ENCODE peak calls at places on chromosomes 13 and 19, in nine cellular contexts. X is RPMI7951, E is heart left ventricle, C is hepatic stellate cell, B is amniotic epithelial cell, D is heart right ventricle, T is aorta, V is Panc1, Q is T-helper 9 cell. Z is an unnamed sample.

GRCh38 chr13:96958286-96958891 is 35.9 kb downstream of the OXGR1 start:
- DNase-seq in D (no peak), X (no peak), B (peak), C (peak), Q (no peak), T (no peak), E (no peak), V (no peak), Z (peak)

GRCh38 chr19:39568604-39569003 is 28.6 kb upstream of the EID2 start:
- DNase-seq in C (peak), T (no peak), Q (no peak), D (no peak), E (no peak), X (peak), B (peak), V (peak), Z (peak)

GRCh38 chr13:43300817-43301216 is 277.4 kb downstream of the DNAJC15 start:
- DNase-seq in D (no peak), E (no peak), T (no peak), B (peak), C (no peak), Q (no peak), V (no peak), X (no peak), Z (peak)

GRCh38 chr13:113074401-113074800 is 31.2 kb upstream of the F7 start:
- DNase-seq in Q (no peak), C (no peak), T (no peak), X (no peak), E (no peak), B (no peak), V (no peak), D (peak), Z (no peak)

GRCh38 chr13:50485979-50486935 is 357.2 kb downstream of the DLEU7 start:
- DNase-seq in D (no peak), T (no peak), Q (no peak), E (no peak), X (peak), V (no peak), C (peak), B (peak), Z (no peak)

GRCh38 chr19:3459322-3459881 is 20.9 kb downstream of the SMIM24 start:
- DNase-seq in D (peak), E (peak), X (peak), V (no peak), T (peak), B (peak), Q (no peak), C (peak), Z (peak)

GRCh38 chr13:107466326-107466725 is 749.0 kb downstream of the LIG4 start:
- DNase-seq in E (no peak), T (no peak), V (no peak), B (peak), X (peak), Q (no peak), D (no peak), C (no peak), Z (peak)

GRCh38 chr13:24271611-24272451 is 37.5 kb upstream of the C1QTNF9 start:
- DNase-seq in D (peak), Q (peak), C (peak), T (peak), V (no peak), B (peak), X (peak), E (peak), Z (peak)

GRCh38 chr13:101576452-101576851 is 124.0 kb downstream of the ITGBL1 start:
- DNase-seq in X (peak), V (no peak), B (peak), C (no peak), T (no peak), D (no peak), Q (no peak), E (no peak), Z (peak)

GRCh38 chr19:18007939-18008673 is at the start of gene ARRDC2:
- DNase-seq in X (peak), C (peak), T (peak), Q (peak), D (peak), E (peak), B (peak), V (no peak), Z (peak)

GRCh38 chr13:44382635-44383145 is 9.1 kb downstream of the SERP2 start:
- DNase-seq in T (no peak), V (no peak), Q (no peak), X (no peak), E (no peak), B (no peak), C (no peak), D (peak), Z (no peak)

GRCh38 chr13:25267715-25268114 is 19.6 kb downstream of the MTMR6 start:
- DNase-seq in C (no peak), V (no peak), X (no peak), Q (no peak), T (no peak), D (no peak), E (no peak), B (peak), Z (peak)

GRCh38 chr13:30861836-30862467 is 44.1 kb upstream of the MEDAG start:
- DNase-seq in B (no peak), T (no peak), Q (no peak), D (no peak), C (no peak), V (no peak), E (no peak), X (no peak), Z (no peak)

GRCh38 chr13:42011601-42012401 is 36.6 kb upstream of the DGKH start:
- DNase-seq in T (no peak), E (no peak), X (no peak), B (no peak), C (no peak), Q (no peak), V (no peak), D (peak), Z (no peak)

GRCh38 chr13:24631922-24632321 is 48.3 kb upstream of the ATP12A start:
- DNase-seq in B (no peak), E (no peak), D (no peak), X (no peak), T (no peak), V (no peak), C (no peak), Q (no peak), Z (no peak)

GRCh38 chr13:38905861-38906260 is 84.8 kb downstream of the STOML3 start:
- DNase-seq in D (no peak), V (no peak), X (no peak), B (no peak), T (no peak), Q (no peak), E (no peak), C (no peak), Z (no peak)

GRCh38 chr13:18959996-18960395 is 221.6 kb downstream of the TUBA3C start:
- DNase-seq in D (no peak), B (no peak), X (no peak), E (no peak), V (no peak), Q (no peak), C (no peak), T (no peak), Z (no peak)

GRCh38 chr13:99971576-99972189 is at the start of gene ZIC5:
- DNase-seq in B (no peak), D (no peak), X (no peak), E (no peak), Q (no peak), C (no peak), T (no peak), V (no peak), Z (no peak)

GRCh38 chr13:30158774-30159445 is 148.4 kb downstream of the KATNAL1 start:
- DNase-seq in X (peak), V (no peak), T (no peak), D (no peak), C (peak), B (peak), E (no peak), Q (no peak), Z (peak)

GRCh38 chr13:67119481-67119883 is 110.7 kb downstream of the PCDH9 start:
- DNase-seq in E (no peak), T (no peak), V (peak), C (peak), B (peak), Q (no peak), D (no peak), X (peak), Z (peak)

GRCh38 chr13:41061914-41062837 is 867 bp downstream of the WBP4 start:
- DNase-seq in X (peak), C (peak), Q (no peak), E (no peak), V (no peak), B (peak), D (no peak), T (no peak), Z (peak)

GRCh38 chr19:28242317-28242927 is 970.5 kb downstream of the UQCRFS1 start:
- DNase-seq in E (no peak), V (no peak), X (peak), Q (no peak), T (no peak), B (no peak), C (peak), D (no peak), Z (peak)

GRCh38 chr13:32894589-32895001 is 121.6 kb upstream of the KL start:
- DNase-seq in E (no peak), V (no peak), T (no peak), Q (no peak), X (peak), C (no peak), D (no peak), B (peak), Z (peak)

GRCh38 chr13:27446986-27447583 is 3.3 kb downstream of the MTIF3 start:
- DNase-seq in Q (no peak), D (no peak), X (no peak), V (no peak), B (no peak), T (no peak), C (no peak), E (no peak), Z (no peak)

GRCh38 chr19:843180-843835 is 2.5 kb downstream of the PRTN3 start:
- DNase-seq in V (no peak), B (no peak), D (peak), E (no peak), X (no peak), T (no peak), C (no peak), Q (no peak), Z (no peak)

GRCh38 chr13:99949657-99950413 is 21.7 kb downstream of the ZIC5 start:
- DNase-seq in C (no peak), B (no peak), D (no peak), T (no peak), Q (no peak), V (no peak), E (no peak), X (no peak), Z (no peak)

GRCh38 chr13:95367309-95367843 is 66.1 kb upstream of the ABCC4 start:
- DNase-seq in D (no peak), C (no peak), T (no peak), X (peak), E (no peak), B (no peak), V (no peak), Q (no peak), Z (no peak)

GRCh38 chr19:16594681-16595091 is 22.5 kb upstream of the SLC35E1 start:
- DNase-seq in T (no peak), B (no peak), C (no peak), D (no peak), X (no peak), E (no peak), V (no peak), Q (peak), Z (no peak)

GRCh38 chr19:310141-310651 is 19.0 kb upstream of the PLPP2 start:
- DNase-seq in Q (no peak), C (no peak), X (no peak), T (peak), B (peak), D (no peak), V (no peak), E (no peak), Z (peak)

GRCh38 chr19:50361290-50362029 is 4.0 kb downstream of the NAPSA start:
- DNase-seq in T (peak), C (no peak), E (no peak), D (no peak), B (no peak), Q (no peak), V (no peak), X (no peak), Z (no peak)

GRCh38 chr13:44413095-44413494 is 39.5 kb downstream of the SERP2 start:
- DNase-seq in D (no peak), C (no peak), Q (no peak), E (no peak), X (no peak), B (no peak), T (peak), V (no peak), Z (no peak)

GRCh38 chr13:50403311-50403710 is 388.1 kb downstream of the KCNRG start:
- DNase-seq in V (no peak), X (no peak), E (no peak), Q (no peak), B (no peak), T (no peak), C (no peak), D (no peak), Z (no peak)

GRCh38 chr19:13727798-13728197 is 36.5 kb upstream of the MRI1 start:
- DNase-seq in D (no peak), E (peak), B (peak), T (no peak), Q (no peak), C (no peak), V (no peak), X (no peak), Z (no peak)

GRCh38 chr19:825897-826640 is 1.6 kb upstream of the AZU1 start:
- DNase-seq in V (no peak), C (no peak), D (no peak), T (no peak), Q (no peak), E (no peak), B (peak), X (no peak), Z (no peak)

GRCh38 chr13:100063333-100063732 is 25.6 kb upstream of the PCCA start:
- DNase-seq in E (no peak), Q (no peak), T (no peak), D (no peak), X (peak), V (no peak), B (peak), C (no peak), Z (peak)

GRCh38 chr19:32550666-32551065 is 30.3 kb upstream of the PDCD5 start:
- DNase-seq in Q (no peak), B (no peak), E (no peak), T (no peak), V (no peak), X (no peak), C (no peak), D (no peak), Z (no peak)